ENCODE peak calls at places on chromosomes 16 and 17, in nine cellular contexts. T is cardiac muscle cell, C is heart left ventricle, L is tibial artery, S is thoracic aorta, V is neural progenitor cell, G is sigmoid colon, N is HCT116, Z is aorta. H is an unnamed sample. For H3K9me3, the result is how much of the 10 kb centered on the place peaks cover.

GRCh38 chr16:57798953-57799618 is 3.2 kb downstream of the KIFC3 start:
- DNase-seq in Z (no peak), V (no peak), C (no peak), T (no peak), L (no peak), G (no peak), S (no peak), N (no peak), H (no peak)

GRCh38 chr16:89303604-89304003 is 86.1 kb downstream of the ZNF778 start:
- DNase-seq in C (no peak), N (no peak), V (no peak), G (no peak), L (no peak), S (no peak), Z (no peak), T (no peak), H (no peak)

GRCh38 chr16:6031102-6031501 is 933.5 kb upstream of the EEF2KMT start:
- DNase-seq in N (no peak), L (no peak), Z (no peak), T (no peak), C (no peak), V (no peak), G (no peak), S (no peak), H (no peak)

GRCh38 chr17:43669971-43670644 is 8.4 kb upstream of the MEOX1 start:
- DNase-seq in N (no peak), S (no peak), T (no peak), L (no peak), G (no peak), C (no peak), V (no peak), Z (no peak), H (peak)

GRCh38 chr17:34312080-34312479 is 7.2 kb upstream of the CCL8 start:
- DNase-seq in C (no peak), S (no peak), T (peak), N (no peak), G (no peak), L (no peak), V (no peak), Z (no peak), H (no peak)

GRCh38 chr16:23391381-23392222 is 61.4 kb downstream of the COG7 start:
- DNase-seq in Z (peak), G (peak), N (no peak), C (no peak), V (no peak), T (no peak), L (no peak), S (no peak), H (no peak)

GRCh38 chr17:81918762-81919545 is 978 bp upstream of the SIRT7 start:
- DNase-seq in G (no peak), T (no peak), V (no peak), C (no peak), L (no peak), N (no peak), S (no peak), Z (no peak), H (no peak)

GRCh38 chr17:13921841-13922776 is 147.2 kb upstream of the COX10 start:
- DNase-seq in C (no peak), T (no peak), S (no peak), G (no peak), L (no peak), N (no peak), V (no peak), Z (no peak), H (no peak)

GRCh38 chr17:75695141-75695829 is 26.0 kb upstream of the ITGB4 start:
- DNase-seq in T (no peak), N (peak), V (no peak), C (no peak), S (no peak), L (no peak), G (no peak), Z (no peak), H (no peak)

GRCh38 chr17:43562679-43563146 is 16.6 kb upstream of the ETV4 start:
- DNase-seq in S (no peak), C (no peak), N (no peak), V (peak), T (no peak), L (no peak), Z (no peak), G (peak), H (no peak)

GRCh38 chr17:57228921-57229320 is 27.4 kb upstream of the MSI2 start:
- DNase-seq in N (no peak), G (no peak), C (no peak), S (no peak), Z (no peak), L (no peak), V (no peak), T (no peak), H (no peak)

GRCh38 chr17:77370536-77370935 is 229.8 kb downstream of the SEC14L1 start:
- DNase-seq in G (peak), L (no peak), Z (peak), V (no peak), S (no peak), N (no peak), C (no peak), T (no peak), H (no peak)

GRCh38 chr16:56769674-56770073 is 39.7 kb downstream of the NUP93 start:
- DNase-seq in T (no peak), V (no peak), G (no peak), Z (no peak), N (no peak), S (no peak), C (no peak), L (no peak), H (peak)

GRCh38 chr16:30369091-30369937 is 980 bp downstream of the TBC1D10B start:
- DNase-seq in T (no peak), S (no peak), V (peak), G (peak), N (no peak), C (no peak), L (no peak), Z (no peak), H (no peak)

GRCh38 chr17:63446981-63447687 is 1.0 kb upstream of the CYB561 start:
- DNase-seq in C (no peak), Z (no peak), T (peak), G (no peak), N (no peak), V (peak), S (no peak), L (peak), H (peak)

GRCh38 chr17:2688351-2689342 is 22.9 kb downstream of the CLUH start:
- DNase-seq in N (no peak), L (peak), S (no peak), T (no peak), Z (no peak), V (no peak), C (no peak), G (peak), H (peak)

GRCh38 chr17:78359216-78359935 is 501 bp downstream of the SOCS3 start:
- DNase-seq in G (peak), V (peak), Z (no peak), C (peak), S (no peak), N (no peak), T (peak), L (no peak), H (peak)

GRCh38 chr17:14197582-14197981 is 39.1 kb downstream of the CDRT15 start:
- DNase-seq in C (no peak), N (no peak), L (no peak), V (no peak), Z (no peak), T (no peak), G (no peak), S (no peak), H (no peak)

GRCh38 chr17:32971171-32971570 is 20.5 kb upstream of the SPACA3 start:
- DNase-seq in C (no peak), L (no peak), Z (no peak), T (peak), N (no peak), S (no peak), G (no peak), V (no peak), H (peak)

GRCh38 chr16:2250652-2251280 is 621 bp downstream of the ECI1 start:
- DNase-seq in S (no peak), T (peak), Z (no peak), L (no peak), V (no peak), G (peak), N (no peak), C (no peak), H (peak)

GRCh38 chr17:8020251-8020650 is 17.8 kb downstream of the GUCY2D start:
- DNase-seq in V (no peak), T (no peak), L (no peak), G (peak), S (no peak), C (no peak), Z (no peak), N (no peak), H (no peak)

GRCh38 chr17:82149401-82150099 is 51.5 kb upstream of the FASN start:
- DNase-seq in L (no peak), S (no peak), Z (no peak), G (no peak), N (no peak), V (no peak), C (no peak), T (no peak), H (no peak)

GRCh38 chr17:12959441-12959840 is 58.4 kb downstream of the ELAC2 start:
- DNase-seq in G (no peak), V (no peak), N (no peak), T (peak), L (no peak), S (no peak), C (no peak), Z (no peak), H (no peak)

GRCh38 chr17:40482722-40483121 is 18.7 kb downstream of the TNS4 start:
- DNase-seq in C (no peak), N (no peak), T (no peak), G (no peak), L (no peak), V (no peak), S (no peak), Z (no peak), H (no peak)

GRCh38 chr16:87265261-87265660 is 51.9 kb downstream of the C16orf95 start:
- DNase-seq in G (no peak), Z (no peak), N (no peak), L (no peak), T (no peak), V (no peak), C (no peak), S (no peak), H (no peak)

GRCh38 chr17:82301916-82302497 is 15.4 kb downstream of the CD7 start:
- DNase-seq in S (no peak), C (no peak), G (peak), L (no peak), V (no peak), T (no peak), N (no peak), Z (no peak), H (no peak)

GRCh38 chr16:57987441-57988177 is 12.9 kb downstream of the ZNF319 start:
- DNase-seq in L (no peak), N (no peak), G (no peak), C (no peak), T (no peak), Z (peak), V (no peak), S (no peak), H (no peak)

GRCh38 chr16:53840472-53840871 is 136.5 kb downstream of the FTO start:
- DNase-seq in G (no peak), S (no peak), Z (no peak), T (no peak), L (no peak), V (no peak), N (no peak), C (no peak), H (no peak)

GRCh38 chr17:61399131-61400057 is at the start of gene TBX2:
- DNase-seq in S (peak), T (peak), G (peak), N (no peak), C (peak), L (peak), Z (peak), V (peak), H (peak)

GRCh38 chr17:4448197-4448980 is 14.6 kb downstream of the SPNS3 start:
- DNase-seq in G (no peak), N (no peak), S (no peak), T (no peak), Z (no peak), L (no peak), C (no peak), V (no peak), H (no peak)

GRCh38 chr17:65407017-65407416 is 154.4 kb downstream of the AXIN2 start:
- DNase-seq in C (no peak), G (no peak), S (no peak), N (no peak), T (peak), L (no peak), Z (no peak), V (no peak), H (no peak)

GRCh38 chr17:1562178-1562643 is 381 bp downstream of the PITPNA start:
- DNase-seq in Z (peak), C (peak), G (peak), S (no peak), T (peak), V (no peak), N (no peak), L (no peak), H (no peak)

GRCh38 chr17:82399030-82399429 is 19.1 kb upstream of the HEXD start:
- DNase-seq in G (no peak), C (no peak), S (no peak), Z (peak), V (no peak), L (peak), N (no peak), T (peak), H (no peak)

GRCh38 chr17:37742762-37743611 is 1.9 kb downstream of the HNF1B start:
- DNase-seq in N (no peak), L (no peak), S (no peak), G (no peak), T (no peak), C (no peak), Z (no peak), V (peak), H (peak)

GRCh38 chr17:74859439-74860228 is at the start of gene GRIN2C:
- DNase-seq in G (no peak), C (no peak), L (no peak), N (no peak), V (peak), S (no peak), Z (no peak), T (no peak), H (no peak)

GRCh38 chr16:34802848-34803599 is 1343.6 kb downstream of the TP53TG3F start:
- DNase-seq in Z (peak), L (no peak), S (no peak), V (no peak), C (no peak), G (no peak), N (no peak), T (no peak), H (no peak)
- H3K9me3 ChIP-seq in Z (under half), L (under half), S (under half), V (under half), C (under half), G (under half), N (under half), T (under half), H (under half)

DNA sequence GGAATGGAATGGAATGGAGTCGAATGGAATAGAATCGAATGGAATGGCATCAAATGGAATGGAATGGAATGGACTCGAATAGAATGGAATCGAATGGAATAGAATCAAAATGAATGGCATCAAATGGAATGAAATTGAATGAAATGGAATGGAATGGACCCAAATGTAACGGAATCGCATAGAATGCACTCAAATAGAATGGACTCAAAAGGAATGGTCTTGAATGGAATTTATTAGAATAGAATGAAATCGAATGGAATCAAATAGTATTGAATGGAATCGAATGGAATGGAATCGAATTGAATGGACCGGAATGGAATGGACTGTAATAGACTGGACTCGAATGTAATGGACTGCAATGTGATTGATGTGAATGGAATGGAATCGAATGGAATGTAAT is 501.4 kb upstream of the WSB1 start:
- DNase-seq in Z (no peak), S (no peak), G (no peak), C (no peak), V (no peak), L (no peak), T (peak), N (no peak), H (no peak)
- H3K9me3 ChIP-seq in Z (under half), S (under half), G (half or more), C (half or more), V (half or more), L (under half), T (under half), N (half or more), H (under half)

GRCh38 chr16:20309786-20310185 is 17.5 kb downstream of the GP2 start:
- DNase-seq in L (no peak), V (no peak), S (no peak), T (no peak), C (no peak), Z (no peak), G (no peak), N (no peak), H (peak)

GRCh38 chr16:20307240-20307671 is 20.1 kb downstream of the GP2 start:
- DNase-seq in V (no peak), Z (no peak), S (no peak), G (no peak), L (no peak), C (no peak), T (no peak), N (no peak), H (peak)

GRCh38 chr16:20307791-20308190 is 19.5 kb downstream of the GP2 start:
- DNase-seq in C (no peak), S (no peak), V (no peak), N (no peak), L (no peak), T (no peak), Z (no peak), G (no peak), H (no peak)

GRCh38 chr16:20308801-20309590 is 18.3 kb downstream of the GP2 start:
- DNase-seq in C (no peak), G (no peak), S (no peak), T (no peak), Z (no peak), N (no peak), V (no peak), L (no peak), H (peak)

GRCh38 chr16:20308266-20308665 is 19.0 kb downstream of the GP2 start:
- DNase-seq in C (no peak), N (no peak), L (no peak), Z (no peak), G (no peak), V (no peak), T (no peak), S (no peak), H (peak)
- H3K9me3 ChIP-seq in C (under half), N (under half), L (under half), Z (under half), G (under half), V (under half), T (under half), S (under half), H (under half)

GRCh38 chr16:35906440-35906839 is 2447.0 kb downstream of the TP53TG3F start:
- DNase-seq in C (no peak), V (no peak), S (no peak), N (no peak), G (no peak), T (no peak), Z (no peak), L (no peak), H (no peak)
- H3K9me3 ChIP-seq in C (under half), V (under half), S (under half), N (under half), G (under half), T (under half), Z (under half), L (under half), H (under half)

DNA sequence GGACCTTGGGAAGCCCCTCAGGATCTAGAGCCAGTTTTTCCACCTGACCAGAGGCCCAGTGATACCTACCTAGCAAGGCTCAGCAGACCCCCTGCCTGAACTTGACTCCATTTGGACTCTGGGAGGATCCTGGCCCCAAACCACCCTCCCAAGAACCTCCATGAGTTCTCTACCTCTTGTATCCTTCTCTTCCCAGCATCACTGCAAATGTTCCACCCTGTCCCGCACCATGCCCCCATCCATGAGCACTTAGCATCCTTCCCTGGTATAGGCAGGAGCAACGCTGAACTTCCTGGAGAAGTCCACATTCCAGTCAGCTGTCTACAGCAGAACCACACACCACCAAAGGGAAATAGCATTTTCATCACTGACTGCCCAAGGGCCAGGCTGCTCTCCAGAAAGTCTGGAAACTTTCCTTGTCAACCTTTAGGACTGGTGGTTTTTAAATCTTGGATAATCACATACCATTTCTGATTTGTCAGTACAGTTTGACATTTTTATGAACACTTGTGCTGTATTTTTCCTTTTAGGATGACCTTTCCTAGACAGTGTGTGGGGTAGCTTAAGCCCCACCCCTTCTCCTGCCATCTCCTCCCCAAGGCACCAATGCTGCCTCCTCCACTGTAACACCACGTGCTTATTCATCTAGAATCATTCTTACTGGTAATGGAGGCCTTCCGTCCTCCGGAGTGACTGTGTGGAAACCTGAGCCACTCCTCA is 13.9 kb downstream of the EIF4A3 start:
- DNase-seq in N (no peak), V (no peak), T (no peak), G (no peak), C (no peak), S (no peak), Z (no peak), L (no peak), H (no peak)
- H3K9me3 ChIP-seq in N (under half), V (under half), T (under half), G (under half), C (under half), S (under half), Z (under half), L (under half), H (under half)

GRCh38 chr17:28493467-28493866 is 12.7 kb upstream of the FOXN1 start:
- DNase-seq in G (no peak), T (peak), L (no peak), V (no peak), S (no peak), C (no peak), N (no peak), Z (no peak), H (no peak)
- H3K9me3 ChIP-seq in G (under half), T (under half), L (under half), V (under half), S (under half), C (under half), N (under half), Z (under half), H (under half)

DNA sequence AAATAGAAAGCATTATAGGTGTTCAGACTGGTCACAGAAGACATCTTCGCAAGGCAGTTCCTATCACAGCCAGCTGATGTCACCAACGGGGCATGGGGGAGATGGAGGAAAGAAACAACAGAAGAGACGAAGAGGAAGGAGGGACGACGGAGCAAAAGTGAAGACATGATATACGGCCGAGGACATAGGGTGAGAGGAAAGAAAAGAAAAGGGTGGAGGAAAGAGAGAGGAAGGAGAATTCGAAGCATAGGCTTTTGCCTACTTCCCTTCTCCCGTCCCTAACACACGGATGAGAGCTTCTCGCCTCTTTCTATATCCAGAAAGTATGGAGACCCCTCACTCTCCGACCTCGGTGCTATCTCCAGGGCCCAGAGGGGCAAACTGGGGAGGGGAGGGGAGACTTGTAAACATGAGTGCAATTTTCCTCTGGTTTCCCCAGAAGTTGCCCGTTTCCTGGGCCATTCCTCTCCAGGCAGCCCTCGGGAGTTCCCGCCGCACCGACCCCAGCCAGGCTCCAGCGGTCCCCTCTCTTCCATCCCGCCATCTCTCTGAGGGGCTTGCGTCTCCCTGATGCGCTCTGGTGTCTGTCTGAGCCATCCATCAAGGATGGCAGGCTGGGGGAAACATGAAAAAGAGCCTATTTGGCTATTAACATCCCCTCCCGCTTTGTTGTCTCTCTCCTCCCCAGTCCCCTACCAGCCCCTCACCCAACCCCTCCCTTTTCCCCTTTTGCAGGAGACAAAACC is 26.0 kb downstream of the COPZ2 start:
- DNase-seq in G (no peak), L (no peak), S (no peak), Z (no peak), T (peak), N (peak), C (no peak), V (peak), H (no peak)
- H3K9me3 ChIP-seq in G (under half), L (under half), S (under half), Z (under half), T (under half), N (under half), C (under half), V (under half), H (under half)